ENCODE peak calls at places on chromosome 9, in six cellular contexts. One of them, this sample, is unnamed.

GRCh38 chr9:136742640-136743391 is at the start of gene LCN10:
- DNase-seq in fibroblast of mammary gland: no peak
- DNase-seq in left ventricle myocardium inferior: no peak
- DNase-seq in right atrium auricular region: no peak
- DNase-seq in fibroblast of lung: no peak
- DNase-seq in stomach: no peak
- DNase-seq in this sample: no peak

GRCh38 chr9:69174645-69175487 is 789 bp downstream of the TJP2 start:
- DNase-seq in stomach: no peak
- DNase-seq in left ventricle myocardium inferior: no peak
- DNase-seq in fibroblast of lung: peak; percentile 99
- DNase-seq in right atrium auricular region: peak; percentile 75
- DNase-seq in fibroblast of mammary gland: peak; percentile 98
- DNase-seq in this sample: peak; percentile 76

GRCh38 chr9:114289106-114289505 is 33.8 kb upstream of the ORM1 start:
- DNase-seq in fibroblast of lung: no peak
- DNase-seq in right atrium auricular region: no peak
- DNase-seq in left ventricle myocardium inferior: peak; percentile 9
- DNase-seq in fibroblast of mammary gland: no peak
- DNase-seq in stomach: no peak
- DNase-seq in this sample: no peak

GRCh38 chr9:91500509-91501011 is 76.9 kb upstream of the NFIL3 start:
- DNase-seq in stomach: no peak
- DNase-seq in left ventricle myocardium inferior: no peak
- DNase-seq in fibroblast of lung: peak; percentile 96
- DNase-seq in right atrium auricular region: no peak
- DNase-seq in fibroblast of mammary gland: peak; percentile 84
- DNase-seq in this sample: peak; percentile 24

GRCh38 chr9:137506702-137507171 is 43.5 kb downstream of the PNPLA7 start:
- DNase-seq in left ventricle myocardium inferior: no peak
- DNase-seq in fibroblast of lung: peak; percentile 57
- DNase-seq in fibroblast of mammary gland: peak; percentile 32
- DNase-seq in right atrium auricular region: no peak
- DNase-seq in stomach: no peak
- DNase-seq in this sample: peak; percentile 65

GRCh38 chr9:7298123-7298522 is 501.5 kb downstream of the DMAC1 start:
- DNase-seq in right atrium auricular region: no peak
- DNase-seq in fibroblast of lung: no peak
- DNase-seq in left ventricle myocardium inferior: no peak
- DNase-seq in fibroblast of mammary gland: no peak
- DNase-seq in stomach: no peak
- DNase-seq in this sample: no peak

GRCh38 chr9:5587024-5587423 is 41.9 kb upstream of the RIC1 start:
- DNase-seq in right atrium auricular region: no peak
- DNase-seq in fibroblast of lung: peak; percentile 80
- DNase-seq in left ventricle myocardium inferior: no peak
- DNase-seq in stomach: no peak
- DNase-seq in fibroblast of mammary gland: peak; percentile 78
- DNase-seq in this sample: no peak

GRCh38 chr9:130825051-130825651 is 9.9 kb upstream of the ABL1 start:
- DNase-seq in right atrium auricular region: no peak
- DNase-seq in fibroblast of lung: peak; percentile 81
- DNase-seq in stomach: no peak
- DNase-seq in left ventricle myocardium inferior: no peak
- DNase-seq in fibroblast of mammary gland: peak; percentile 61
- DNase-seq in this sample: no peak

GRCh38 chr9:133536536-133536935 is 2.0 kb downstream of the ADAMTSL2 start:
- DNase-seq in fibroblast of mammary gland: no peak
- DNase-seq in left ventricle myocardium inferior: no peak
- DNase-seq in fibroblast of lung: no peak
- DNase-seq in stomach: no peak
- DNase-seq in right atrium auricular region: no peak
- DNase-seq in this sample: no peak

GRCh38 chr9:133126697-133127339 is 5.8 kb upstream of the RALGDS start:
- DNase-seq in fibroblast of mammary gland: peak; percentile 29
- DNase-seq in left ventricle myocardium inferior: no peak
- DNase-seq in right atrium auricular region: no peak
- DNase-seq in fibroblast of lung: peak; percentile 30
- DNase-seq in stomach: no peak
- DNase-seq in this sample: no peak

GRCh38 chr9:99241106-99241505 is 19.0 kb downstream of the SEC61B start:
- DNase-seq in right atrium auricular region: no peak
- DNase-seq in stomach: no peak
- DNase-seq in fibroblast of lung: no peak
- DNase-seq in left ventricle myocardium inferior: no peak
- DNase-seq in fibroblast of mammary gland: no peak
- DNase-seq in this sample: no peak

GRCh38 chr9:37392272-37392671 is 30.2 kb upstream of the GRHPR start:
- DNase-seq in fibroblast of mammary gland: no peak
- DNase-seq in left ventricle myocardium inferior: no peak
- DNase-seq in right atrium auricular region: no peak
- DNase-seq in stomach: no peak
- DNase-seq in fibroblast of lung: no peak
- DNase-seq in this sample: no peak

GRCh38 chr9:133534346-133535284 is at the start of gene ADAMTSL2:
- DNase-seq in stomach: peak; percentile 73
- DNase-seq in right atrium auricular region: peak; percentile 77
- DNase-seq in left ventricle myocardium inferior: peak; percentile 84
- DNase-seq in fibroblast of lung: peak; percentile 64
- DNase-seq in fibroblast of mammary gland: peak; percentile 50
- DNase-seq in this sample: no peak

GRCh38 chr9:86842573-86842972 is 104.7 kb downstream of the GAS1 start:
- DNase-seq in left ventricle myocardium inferior: no peak
- DNase-seq in fibroblast of mammary gland: no peak
- DNase-seq in fibroblast of lung: no peak
- DNase-seq in right atrium auricular region: no peak
- DNase-seq in stomach: no peak
- DNase-seq in this sample: no peak

GRCh38 chr9:115628426-115628825 is 510.5 kb upstream of the TNC start:
- DNase-seq in fibroblast of mammary gland: no peak
- DNase-seq in stomach: no peak
- DNase-seq in left ventricle myocardium inferior: no peak
- DNase-seq in fibroblast of lung: no peak
- DNase-seq in right atrium auricular region: no peak
- DNase-seq in this sample: no peak

GRCh38 chr9:69070201-69070600 is 34.6 kb downstream of the FXN start:
- DNase-seq in right atrium auricular region: no peak
- DNase-seq in stomach: no peak
- DNase-seq in left ventricle myocardium inferior: no peak
- DNase-seq in fibroblast of mammary gland: no peak
- DNase-seq in fibroblast of lung: no peak
- DNase-seq in this sample: no peak

GRCh38 chr9:129609486-129610192 is 11.3 kb downstream of the C9orf50 start:
- DNase-seq in fibroblast of mammary gland: no peak
- DNase-seq in left ventricle myocardium inferior: peak; percentile 51
- DNase-seq in right atrium auricular region: no peak
- DNase-seq in stomach: peak; percentile 74
- DNase-seq in fibroblast of lung: peak; percentile 68
- DNase-seq in this sample: no peak

GRCh38 chr9:3863686-3864085 is 337.9 kb upstream of the RFX3 start:
- DNase-seq in fibroblast of mammary gland: peak; percentile 75
- DNase-seq in right atrium auricular region: no peak
- DNase-seq in fibroblast of lung: peak; percentile 55
- DNase-seq in stomach: no peak
- DNase-seq in left ventricle myocardium inferior: no peak
- DNase-seq in this sample: no peak

GRCh38 chr9:137317021-137317978 is 15.2 kb upstream of the NRARP start:
- DNase-seq in right atrium auricular region: no peak
- DNase-seq in stomach: peak; percentile 19
- DNase-seq in left ventricle myocardium inferior: peak; percentile 14
- DNase-seq in fibroblast of lung: no peak
- DNase-seq in fibroblast of mammary gland: no peak
- DNase-seq in this sample: no peak

GRCh38 chr9:135929656-135930445 is 22.5 kb upstream of the CAMSAP1 start:
- DNase-seq in left ventricle myocardium inferior: no peak
- DNase-seq in right atrium auricular region: no peak
- DNase-seq in fibroblast of lung: no peak
- DNase-seq in stomach: no peak
- DNase-seq in fibroblast of mammary gland: no peak
- DNase-seq in this sample: no peak

GRCh38 chr9:114397848-114398605 is 10.2 kb upstream of the AKNA start:
- DNase-seq in right atrium auricular region: peak; percentile 97
- DNase-seq in fibroblast of mammary gland: peak; percentile 80
- DNase-seq in left ventricle myocardium inferior: peak; percentile 98
- DNase-seq in stomach: peak; percentile 99
- DNase-seq in fibroblast of lung: peak; percentile 90
- DNase-seq in this sample: no peak

GRCh38 chr9:130607640-130608420 is 28.5 kb downstream of the FUBP3 start:
- DNase-seq in stomach: no peak
- DNase-seq in fibroblast of mammary gland: peak; percentile 86
- DNase-seq in fibroblast of lung: peak; percentile 56
- DNase-seq in right atrium auricular region: no peak
- DNase-seq in left ventricle myocardium inferior: no peak
- DNase-seq in this sample: peak; percentile 9

GRCh38 chr9:35035851-35036701 is 36.3 kb downstream of the VCP start:
- DNase-seq in fibroblast of lung: peak; percentile 36
- DNase-seq in stomach: peak; percentile 39
- DNase-seq in left ventricle myocardium inferior: peak; percentile 71
- DNase-seq in right atrium auricular region: peak; percentile 70
- DNase-seq in fibroblast of mammary gland: peak; percentile 63
- DNase-seq in this sample: peak; percentile 26
- TF ChIP-seq CTCF in fibroblast of lung: no peak
- TF ChIP-seq CTCF in stomach: no peak
- TF ChIP-seq CTCF in left ventricle myocardium inferior: no peak
- TF ChIP-seq CTCF in right atrium auricular region: no peak
- TF ChIP-seq CTCF in fibroblast of mammary gland: peak; percentile 12
- TF ChIP-seq CTCF in this sample: no peak

DNA sequence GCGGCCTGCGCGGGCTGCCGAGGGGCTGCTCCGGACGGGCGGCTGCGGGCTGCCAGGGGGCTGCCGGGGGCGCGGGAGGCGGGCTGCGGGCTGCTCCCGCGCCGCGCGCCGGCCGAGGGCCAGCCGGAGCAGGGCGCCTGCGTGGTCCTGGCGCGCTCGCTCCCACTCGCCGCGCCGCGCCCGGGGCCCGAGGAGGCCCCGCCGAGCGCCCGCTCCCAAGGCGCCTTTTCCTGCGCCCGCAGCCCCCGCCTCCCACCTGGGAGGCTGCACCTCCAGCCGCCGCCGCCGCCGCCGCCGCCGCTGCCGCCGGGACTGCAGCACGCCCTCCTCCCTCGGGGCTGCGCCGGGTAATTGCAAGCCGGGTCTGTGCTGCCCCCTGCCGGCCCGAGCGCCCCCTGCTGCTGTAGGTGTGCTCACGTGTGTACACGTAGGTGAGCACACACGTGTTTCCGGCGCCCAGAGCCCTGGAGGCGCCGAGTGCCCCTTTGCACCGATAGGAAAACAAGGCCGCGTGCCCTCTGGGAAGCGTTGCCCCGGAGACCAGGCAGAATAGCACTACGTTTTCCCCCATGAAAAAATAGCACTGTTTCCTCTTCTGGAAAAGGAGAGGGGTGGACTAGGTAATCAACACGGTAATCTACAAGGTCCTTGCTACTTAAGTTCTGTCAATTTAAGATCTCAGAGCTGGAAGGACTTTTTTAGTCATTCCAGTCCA is at the start of gene EPB41L4B:
- DNase-seq in fibroblast of lung: peak; percentile 75
- DNase-seq in left ventricle myocardium inferior: peak; percentile 84
- DNase-seq in right atrium auricular region: peak; percentile 85
- DNase-seq in stomach: peak; percentile 97
- DNase-seq in fibroblast of mammary gland: peak; percentile 56
- DNase-seq in this sample: peak; percentile 19
- H3K4me3 ChIP-seq in fibroblast of lung: peak within 1 kb of the TSS; percentile 9
- H3K4me3 ChIP-seq in left ventricle myocardium inferior: peak within 1 kb of the TSS; percentile 70
- H3K4me3 ChIP-seq in right atrium auricular region: peak within 1 kb of the TSS; percentile 55
- H3K4me3 ChIP-seq in stomach: peak within 1 kb of the TSS; percentile 55
- H3K4me3 ChIP-seq in fibroblast of mammary gland: no peak within 1 kb of the TSS
- H3K4me3 ChIP-seq in this sample: peak within 1 kb of the TSS; percentile 14

GRCh38 chr9:14747116-14747515 is 24.6 kb upstream of the CER1 start:
- DNase-seq in stomach: no peak
- DNase-seq in fibroblast of mammary gland: no peak
- DNase-seq in left ventricle myocardium inferior: no peak
- DNase-seq in fibroblast of lung: no peak
- DNase-seq in right atrium auricular region: no peak
- DNase-seq in this sample: no peak

GRCh38 chr9:14744768-14745167 is 22.2 kb upstream of the CER1 start:
- DNase-seq in fibroblast of lung: no peak
- DNase-seq in fibroblast of mammary gland: no peak
- DNase-seq in left ventricle myocardium inferior: no peak
- DNase-seq in right atrium auricular region: no peak
- DNase-seq in stomach: no peak
- DNase-seq in this sample: no peak

GRCh38 chr9:14746655-14747054 is 24.1 kb upstream of the CER1 start:
- DNase-seq in left ventricle myocardium inferior: no peak
- DNase-seq in right atrium auricular region: no peak
- DNase-seq in stomach: no peak
- DNase-seq in fibroblast of lung: no peak
- DNase-seq in fibroblast of mammary gland: no peak
- DNase-seq in this sample: no peak

DNA sequence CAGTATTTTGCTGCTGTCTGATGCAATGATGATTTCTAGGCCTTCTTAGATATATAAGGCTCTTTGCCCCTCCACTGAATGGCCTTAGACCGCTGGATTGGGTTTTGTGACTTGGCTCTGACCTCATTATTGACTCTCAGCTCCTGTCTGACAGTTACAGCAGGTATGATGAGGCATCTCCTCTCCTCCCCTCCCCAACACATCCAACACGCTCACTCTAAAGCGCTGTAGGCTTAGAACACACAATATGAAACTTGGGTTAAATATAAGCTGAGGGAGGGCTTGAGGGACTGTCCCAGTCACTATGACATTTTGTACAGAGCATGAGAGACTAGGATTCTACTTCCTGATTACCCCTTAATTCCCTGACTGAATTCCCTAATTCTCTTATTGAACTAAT is 18.8 kb upstream of the CER1 start:
- DNase-seq in fibroblast of lung: no peak
- DNase-seq in stomach: no peak
- DNase-seq in fibroblast of mammary gland: no peak
- DNase-seq in left ventricle myocardium inferior: no peak
- DNase-seq in right atrium auricular region: no peak
- DNase-seq in this sample: no peak
- TF ChIP-seq CTCF in fibroblast of lung: no peak
- TF ChIP-seq CTCF in stomach: no peak
- TF ChIP-seq CTCF in fibroblast of mammary gland: no peak
- TF ChIP-seq CTCF in left ventricle myocardium inferior: no peak
- TF ChIP-seq CTCF in right atrium auricular region: no peak
- TF ChIP-seq CTCF in this sample: no peak

GRCh38 chr9:70258692-70259511 is at the start of gene SMC5:
- DNase-seq in stomach: peak; percentile 91
- DNase-seq in fibroblast of mammary gland: peak; percentile 94
- DNase-seq in fibroblast of lung: peak; percentile 90
- DNase-seq in right atrium auricular region: peak; percentile 90
- DNase-seq in left ventricle myocardium inferior: peak; percentile 91
- DNase-seq in this sample: peak; percentile 54

GRCh38 chr9:70257512-70257911 is 1.3 kb upstream of the SMC5 start:
- DNase-seq in stomach: no peak
- DNase-seq in right atrium auricular region: no peak
- DNase-seq in left ventricle myocardium inferior: no peak
- DNase-seq in fibroblast of lung: no peak
- DNase-seq in fibroblast of mammary gland: no peak
- DNase-seq in this sample: no peak

GRCh38 chr9:70257991-70258691 is 637 bp upstream of the SMC5 start:
- DNase-seq in fibroblast of lung: peak; percentile 72
- DNase-seq in fibroblast of mammary gland: peak; percentile 38
- DNase-seq in stomach: peak; percentile 80
- DNase-seq in left ventricle myocardium inferior: no peak
- DNase-seq in right atrium auricular region: peak; percentile 66
- DNase-seq in this sample: peak; percentile 11

GRCh38 chr9:70255521-70255920 is 3.3 kb upstream of the SMC5 start:
- DNase-seq in stomach: no peak
- DNase-seq in fibroblast of lung: peak; percentile 62
- DNase-seq in fibroblast of mammary gland: peak; percentile 57
- DNase-seq in left ventricle myocardium inferior: no peak
- DNase-seq in right atrium auricular region: no peak
- DNase-seq in this sample: no peak

GRCh38 chr9:70256123-70256551 is 2.6 kb upstream of the SMC5 start:
- DNase-seq in stomach: no peak
- DNase-seq in fibroblast of lung: peak; percentile 94
- DNase-seq in fibroblast of mammary gland: peak; percentile 58
- DNase-seq in right atrium auricular region: no peak
- DNase-seq in left ventricle myocardium inferior: no peak
- DNase-seq in this sample: peak; percentile 33
- H3K4me3 ChIP-seq in stomach: peak overlapping the region; percentile 22
- H3K4me3 ChIP-seq in fibroblast of lung: peak overlapping the region; percentile 22
- H3K4me3 ChIP-seq in fibroblast of mammary gland: peak overlapping the region; percentile 15
- H3K4me3 ChIP-seq in right atrium auricular region: no peak overlapping the region
- H3K4me3 ChIP-seq in left ventricle myocardium inferior: peak overlapping the region; percentile 37
- H3K4me3 ChIP-seq in this sample: peak overlapping the region; percentile 28

This sample was measured in HFF-Myc.